ENCODE peak calls at places on chromosomes 2 and 18, in four cellular contexts. Y is GM12892, E is nephron progenitor cell, M is mammary epithelial cell. R is an unnamed sample.

GRCh38 chr2:46657042-46657504 is 177.7 kb downstream of the TMEM247 start:
- DNase-seq in Y (no peak), E (no peak), M (peak), R (no peak)

GRCh38 chr2:101119431-101119830 is 31.8 kb downstream of the TBC1D8 start:
- DNase-seq in Y (no peak), E (no peak), M (peak), R (no peak)

GRCh38 chr2:241609859-241610793 is 26.8 kb downstream of the THAP4 start:
- DNase-seq in Y (peak), E (peak), M (peak), R (peak)

GRCh38 chr2:240597419-240598181 is 11.1 kb downstream of the CAPN10 start:
- DNase-seq in Y (no peak), E (no peak), M (no peak), R (peak)

GRCh38 chr2:151945186-151945585 is 117.0 kb upstream of the ARL5A start:
- DNase-seq in Y (no peak), E (no peak), M (peak), R (no peak)

GRCh38 chr2:239942090-239942489 is 83.1 kb downstream of the NDUFA10 start:
- DNase-seq in Y (no peak), E (no peak), M (no peak), R (no peak)

GRCh38 chr2:212177724-212178123 is 360.9 kb downstream of the ERBB4 start:
- DNase-seq in Y (no peak), E (no peak), M (no peak), R (no peak)

GRCh38 chr18:63082661-63083531 is 236.7 kb downstream of the BCL2 start:
- DNase-seq in Y (no peak), E (no peak), M (peak), R (no peak)

GRCh38 chr2:162838141-162838500 is 446 bp downstream of the KCNH7 start:
- DNase-seq in Y (no peak), E (no peak), M (no peak), R (no peak)

GRCh38 chr2:66305714-66306113 is 129.2 kb upstream of the MEIS1 start:
- DNase-seq in Y (no peak), E (no peak), M (peak), R (no peak)

GRCh38 chr2:172299741-172300140 is 127.6 kb upstream of the ITGA6 start:
- DNase-seq in Y (no peak), E (no peak), M (peak), R (no peak)